ENCODE peak calls at places on chromosomes 11 and 22, in six cellular contexts. L is Panc1, Y is HFF-Myc, E is Calu3, U is glutamatergic neuron, Z is uterus. I is an unnamed sample.

GRCh38 chr11:22207162-22207561 is 14.3 kb downstream of the ANO5 start:
- DNase-seq in L (no peak), U (no peak), E (no peak), Y (no peak), Z (no peak), I (no peak)

GRCh38 chr22:26476705-26477340 is 6.8 kb downstream of the HPS4 start:
- DNase-seq in E (no peak), Z (no peak), U (no peak), L (no peak), Y (no peak), I (no peak)

GRCh38 chr22:42863349-42863911 is 6.4 kb upstream of the ARFGAP3 start:
- DNase-seq in Y (peak), U (no peak), Z (no peak), L (no peak), E (peak), I (no peak)

GRCh38 chr11:126519653-126520573 is 164.4 kb downstream of the ST3GAL4 start:
- DNase-seq in E (no peak), Y (no peak), U (no peak), Z (peak), L (no peak), I (no peak)

GRCh38 chr22:30332994-30333706 is 6.4 kb upstream of the TBC1D10A start:
- DNase-seq in Z (no peak), L (no peak), U (no peak), Y (no peak), E (no peak), I (no peak)

GRCh38 chr22:29258407-29259252 is 9.2 kb downstream of the RHBDD3 start:
- DNase-seq in L (no peak), E (no peak), U (no peak), Y (no peak), Z (no peak), I (no peak)

GRCh38 chr22:22745225-22746060 is 101.0 kb downstream of the GGTLC2 start:
- DNase-seq in L (no peak), E (peak), U (peak), Z (no peak), Y (no peak), I (peak)

GRCh38 chr11:117824571-117825537 is at the start of gene FXYD2:
- DNase-seq in Y (no peak), L (no peak), Z (peak), E (no peak), U (peak), I (no peak)

GRCh38 chr22:39446239-39446721 is 10.5 kb upstream of the MGAT3 start:
- DNase-seq in U (no peak), Z (no peak), L (no peak), Y (no peak), E (no peak), I (no peak)

GRCh38 chr11:35717520-35717919 is 54.9 kb downstream of the TRIM44 start:
- DNase-seq in E (no peak), Z (no peak), Y (no peak), L (no peak), U (no peak), I (no peak)

GRCh38 chr11:17188675-17189074 is 19.1 kb downstream of the PIK3C2A start:
- DNase-seq in E (no peak), Z (no peak), Y (no peak), L (no peak), U (no peak), I (no peak)

GRCh38 chr11:77031599-77031998 is 2.6 kb upstream of the B3GNT6 start:
- DNase-seq in E (no peak), Z (no peak), L (no peak), Y (no peak), U (no peak), I (no peak)
- TF ChIP-seq CTCF in E (no peak), Z (no peak), L (no peak), Y (no peak), U (no peak), I (no peak)

GRCh38 chr11:82494988-82495432 is 238.7 kb downstream of the FAM181B start:
- DNase-seq in Y (no peak), E (no peak), U (no peak), L (no peak), Z (no peak), I (peak)
- TF ChIP-seq CTCF in Y (no peak), E (no peak), U (peak), L (no peak), Z (no peak), I (peak)

GRCh38 chr22:37057796-37058510 is 6.4 kb downstream of the KCTD17 start:
- DNase-seq in U (no peak), Y (no peak), L (no peak), E (no peak), Z (no peak), I (no peak)

GRCh38 chr22:37054078-37054440 is 2.5 kb downstream of the KCTD17 start:
- DNase-seq in Y (no peak), E (no peak), U (no peak), L (no peak), Z (no peak), I (no peak)

GRCh38 chr22:37057226-37057625 is 5.7 kb downstream of the KCTD17 start:
- DNase-seq in L (no peak), U (no peak), Y (no peak), Z (no peak), E (no peak), I (no peak)

GRCh38 chr22:37054600-37055365 is 3.2 kb downstream of the KCTD17 start:
- DNase-seq in U (no peak), Y (no peak), L (no peak), E (no peak), Z (no peak), I (no peak)

GRCh38 chr22:37056246-37056645 is 4.7 kb downstream of the KCTD17 start:
- DNase-seq in Y (no peak), U (no peak), Z (no peak), E (no peak), L (no peak), I (no peak)
- TF ChIP-seq CTCF in Y (no peak), U (no peak), Z (no peak), E (no peak), L (no peak), I (no peak)

GRCh38 chr11:5605849-5606248 is 9.4 kb downstream of the TRIM6 start:
- DNase-seq in L (no peak), Y (no peak), E (no peak), U (no peak), Z (no peak), I (no peak)
- TF ChIP-seq CTCF in L (no peak), Y (no peak), E (no peak), U (no peak), Z (no peak), I (no peak)

GRCh38 chr11:68962527-68963250 is 18.1 kb downstream of the MRGPRD start:
- DNase-seq in E (no peak), L (no peak), Z (peak), U (peak), Y (no peak), I (no peak)
- TF ChIP-seq CTCF in E (no peak), L (no peak), Z (no peak), U (no peak), Y (no peak), I (no peak)

GRCh38 chr11:110606415-110606814 is 105.8 kb downstream of the ARHGAP20 start:
- DNase-seq in Z (no peak), L (no peak), Y (no peak), E (no peak), U (no peak), I (peak)
- TF ChIP-seq CTCF in Z (no peak), L (no peak), Y (no peak), E (no peak), U (no peak), I (no peak)